ENCODE peak calls at places on chromosomes 3 and 15, in four cellular contexts. M is Panc1, Q is transverse colon, H is OCI-LY7. N is an unnamed sample.

GRCh38 chr3:139101396-139101795 is 56.7 kb upstream of the PRR23C start:
- DNase-seq in Q (no peak), H (peak), M (no peak), N (no peak)

GRCh38 chr15:49570672-49571071 is 49.9 kb downstream of the FAM227B start:
- DNase-seq in Q (no peak), H (no peak), M (no peak), N (no peak)

GRCh38 chr3:135531996-135532395 is 433.5 kb upstream of the PPP2R3A start:
- DNase-seq in Q (peak), H (no peak), M (no peak), N (no peak)

GRCh38 chr3:138031536-138031935 is 21.6 kb downstream of the CLDN18 start:
- DNase-seq in Q (no peak), M (no peak), H (no peak), N (no peak)

GRCh38 chr3:32817195-32817560 is 619 bp upstream of the TRIM71 start:
- DNase-seq in M (no peak), Q (no peak), H (no peak), N (peak)

GRCh38 chr3:71332813-71333212 is 250.7 kb downstream of the FOXP1 start:
- DNase-seq in H (no peak), Q (no peak), M (no peak), N (no peak)

GRCh38 chr15:71934446-71934845 is 124.1 kb downstream of the NR2E3 start:
- DNase-seq in M (no peak), Q (no peak), H (no peak), N (no peak)

GRCh38 chr3:32104492-32104891 is 1.9 kb upstream of the GPD1L start:
- DNase-seq in H (no peak), M (no peak), Q (no peak), N (no peak)

GRCh38 chr3:186383026-186383993 is 21.3 kb upstream of the DGKG start:
- DNase-seq in H (no peak), M (no peak), Q (no peak), N (no peak)

GRCh38 chr3:169966951-169967915 is 626 bp downstream of the SEC62 start:
- DNase-seq in H (peak), Q (no peak), M (no peak), N (peak)

GRCh38 chr3:51686512-51687215 is 15.6 kb downstream of the TEX264 start:
- DNase-seq in H (peak), M (no peak), Q (peak), N (no peak)

GRCh38 chr15:45276851-45277250 is 24.8 kb downstream of the SLC28A2 start:
- DNase-seq in H (peak), Q (no peak), M (no peak), N (no peak)
- TF ChIP-seq CTCF in H (peak), Q (peak), M (peak), N (no peak)

GRCh38 chr3:17160597-17160996 is 275.8 kb downstream of the PLCL2 start:
- DNase-seq in M (no peak), H (no peak), Q (no peak), N (no peak)

GRCh38 chr3:17162116-17162515 is 277.4 kb downstream of the PLCL2 start:
- DNase-seq in M (no peak), H (no peak), Q (no peak), N (no peak)

GRCh38 chr3:17166369-17166768 is 281.6 kb downstream of the PLCL2 start:
- DNase-seq in H (no peak), M (no peak), Q (no peak), N (no peak)
- TF ChIP-seq CTCF in H (peak), M (no peak), Q (no peak), N (no peak)

GRCh38 chr3:151578495-151578894 is 117.6 kb upstream of the IGSF10 start:
- DNase-seq in H (no peak), M (no peak), Q (no peak), N (no peak)
- TF ChIP-seq CTCF in H (peak), M (no peak), Q (no peak), N (no peak)

GRCh38 chr3:146222204-146223046 is 28.5 kb downstream of the PLSCR4 start:
- DNase-seq in Q (peak), M (no peak), H (no peak), N (peak)

GRCh38 chr3:146217324-146217723 is 33.6 kb downstream of the PLSCR4 start:
- DNase-seq in H (no peak), M (no peak), Q (no peak), N (no peak)

GRCh38 chr3:146223401-146224373 is 27.2 kb downstream of the PLSCR4 start:
- DNase-seq in Q (peak), M (no peak), H (no peak), N (no peak)

GRCh38 chr3:146221276-146221675 is 29.6 kb downstream of the PLSCR4 start:
- DNase-seq in Q (no peak), M (no peak), H (no peak), N (no peak)

GRCh38 chr3:146218880-146219866 is 31.7 kb downstream of the PLSCR4 start:
- DNase-seq in H (peak), M (no peak), Q (peak), N (peak)
- TF ChIP-seq CTCF in H (peak), M (peak), Q (peak), N (peak)

GRCh38 chr3:9501226-9501625 is 52.4 kb downstream of the LHFPL4 start:
- DNase-seq in Q (no peak), H (no peak), M (no peak), N (no peak)

GRCh38 chr3:9499455-9500107 is 54.0 kb downstream of the LHFPL4 start:
- DNase-seq in M (no peak), Q (no peak), H (no peak), N (no peak)

GRCh38 chr3:9497821-9498565 is 55.6 kb downstream of the LHFPL4 start:
- DNase-seq in Q (no peak), H (no peak), M (no peak), N (no peak)

GRCh38 chr3:9498781-9499180 is 54.8 kb downstream of the LHFPL4 start:
- DNase-seq in H (no peak), M (no peak), Q (no peak), N (no peak)

DNA sequence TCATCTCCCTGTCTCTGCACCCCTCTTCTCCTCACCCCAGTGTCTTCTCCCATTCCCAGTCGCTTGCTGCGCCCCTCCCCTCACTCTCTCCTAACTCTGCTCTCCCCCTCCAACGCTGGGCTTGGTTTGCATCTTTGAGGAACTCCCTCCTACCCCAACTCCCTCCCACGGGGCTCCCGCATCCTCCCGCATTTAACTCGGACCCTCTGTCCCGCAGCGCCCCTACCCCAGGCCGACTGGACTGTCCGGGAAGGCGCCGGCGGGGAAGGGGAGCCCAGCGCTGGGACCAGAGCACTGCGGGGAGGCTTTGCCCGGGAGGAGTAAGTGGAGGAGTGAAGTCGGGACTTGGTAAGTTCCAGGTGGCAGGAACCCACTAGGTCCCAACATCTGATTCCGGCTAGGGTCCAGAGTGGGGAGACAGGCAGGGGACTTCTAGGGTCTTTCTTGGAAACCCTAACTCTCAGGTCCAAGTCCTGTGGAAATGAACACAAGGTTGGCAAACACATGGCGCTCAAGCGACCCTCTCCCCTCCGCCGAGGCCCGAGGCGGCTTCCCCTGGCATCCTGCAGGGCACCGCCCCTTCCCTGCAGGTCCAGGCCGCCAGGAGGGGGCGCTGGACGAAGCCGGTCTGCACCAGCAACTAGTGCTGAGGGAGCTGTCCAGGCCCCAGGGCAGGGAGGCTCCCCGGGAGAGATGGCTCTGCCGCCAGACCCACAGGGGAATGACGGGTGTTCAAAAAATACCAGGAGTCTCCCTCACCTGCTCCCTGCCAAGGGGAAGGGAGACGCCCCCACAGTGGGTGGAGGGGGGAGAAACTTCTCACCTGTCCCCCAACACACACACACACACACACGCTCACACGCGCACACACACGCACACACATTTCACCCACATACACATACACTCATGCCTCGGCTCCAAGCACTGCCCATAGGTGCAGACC is 53.2 kb downstream of the LHFPL4 start:
- DNase-seq in H (peak), Q (peak), M (no peak), N (peak)
- TF ChIP-seq CTCF in H (peak), Q (peak), M (peak), N (peak)

DNA sequence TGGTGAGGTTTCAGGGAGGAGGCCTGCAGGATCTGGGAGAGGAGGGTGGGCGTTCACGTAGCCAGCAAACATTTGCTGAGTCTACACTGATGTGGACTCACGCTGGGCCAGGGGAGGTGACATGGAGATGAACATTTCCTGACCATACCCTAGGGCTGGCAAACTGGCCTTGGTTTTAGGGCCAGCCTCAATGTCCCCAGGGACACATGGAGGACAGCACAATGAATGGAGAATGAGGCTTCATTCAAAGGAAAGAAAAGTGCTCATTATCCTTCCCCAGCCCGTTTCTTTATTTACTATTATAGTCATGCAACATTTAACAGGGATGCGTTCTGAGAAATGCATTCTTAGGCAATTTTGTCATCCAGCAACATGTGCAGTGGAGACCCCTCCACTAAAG is 26.8 kb downstream of the ACAN start:
- DNase-seq in M (no peak), H (no peak), Q (no peak), N (no peak)
- TF ChIP-seq CTCF in M (no peak), H (no peak), Q (no peak), N (no peak)

GRCh38 chr15:40333922-40334492 is 6.7 kb downstream of the CCDC9B start:
- DNase-seq in M (no peak), H (peak), Q (peak), N (peak)
- TF ChIP-seq CTCF in M (no peak), H (no peak), Q (no peak), N (no peak)

GRCh38 chr15:77867266-77868047 is 210.1 kb downstream of the TBC1D2B start:
- DNase-seq in M (no peak), Q (no peak), H (no peak), N (no peak)

GRCh38 chr15:77870195-77871065 is 207.1 kb downstream of the TBC1D2B start:
- DNase-seq in H (peak), Q (peak), M (peak), N (peak)

GRCh38 chr15:77869021-77869895 is 208.3 kb downstream of the TBC1D2B start:
- DNase-seq in M (no peak), Q (no peak), H (no peak), N (no peak)

GRCh38 chr15:77874071-77874470 is 203.4 kb downstream of the TBC1D2B start:
- DNase-seq in H (no peak), Q (no peak), M (no peak), N (no peak)

DNA sequence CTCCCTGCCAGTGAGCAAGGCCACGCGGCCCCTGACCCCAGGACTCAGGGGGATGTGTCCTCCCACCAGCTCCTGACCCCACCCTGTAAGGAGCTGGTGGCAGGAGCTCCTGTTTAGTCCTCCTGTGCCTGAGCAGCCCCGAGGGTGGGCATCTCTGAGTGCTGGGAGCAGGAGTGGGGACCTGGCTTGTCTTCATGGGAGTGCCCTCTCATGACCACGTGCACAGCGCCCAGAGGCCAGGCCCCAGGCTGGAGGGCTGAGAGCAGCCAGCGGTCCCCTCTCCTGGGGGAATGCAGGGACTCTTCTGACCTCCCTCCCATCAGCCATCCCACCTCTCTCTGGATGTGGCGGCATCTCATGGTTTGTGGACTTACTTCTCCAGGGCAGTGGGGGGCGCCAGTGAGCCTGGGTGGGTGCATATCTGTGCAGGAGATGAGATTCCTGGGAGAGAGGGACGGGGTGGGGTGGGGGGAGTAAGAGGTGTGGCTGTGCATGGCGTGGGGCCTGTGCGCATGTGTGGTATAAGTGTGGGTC is 205.6 kb downstream of the TBC1D2B start:
- DNase-seq in H (no peak), M (no peak), Q (no peak), N (peak)
- TF ChIP-seq CTCF in H (peak), M (peak), Q (no peak), N (peak)

GRCh38 chr3:58333206-58334012 is 717 bp downstream of the PXK start:
- DNase-seq in H (peak), M (no peak), Q (peak), N (peak)

GRCh38 chr3:58329922-58330413 is 2.7 kb upstream of the PXK start:
- DNase-seq in H (no peak), M (no peak), Q (no peak), N (no peak)

GRCh38 chr3:58334013-58334321 is 1.3 kb downstream of the PXK start:
- DNase-seq in M (no peak), H (no peak), Q (no peak), N (no peak)

GRCh38 chr3:58331593-58332152 is 1.0 kb upstream of the PXK start:
- DNase-seq in Q (no peak), M (no peak), H (no peak), N (no peak)

DNA sequence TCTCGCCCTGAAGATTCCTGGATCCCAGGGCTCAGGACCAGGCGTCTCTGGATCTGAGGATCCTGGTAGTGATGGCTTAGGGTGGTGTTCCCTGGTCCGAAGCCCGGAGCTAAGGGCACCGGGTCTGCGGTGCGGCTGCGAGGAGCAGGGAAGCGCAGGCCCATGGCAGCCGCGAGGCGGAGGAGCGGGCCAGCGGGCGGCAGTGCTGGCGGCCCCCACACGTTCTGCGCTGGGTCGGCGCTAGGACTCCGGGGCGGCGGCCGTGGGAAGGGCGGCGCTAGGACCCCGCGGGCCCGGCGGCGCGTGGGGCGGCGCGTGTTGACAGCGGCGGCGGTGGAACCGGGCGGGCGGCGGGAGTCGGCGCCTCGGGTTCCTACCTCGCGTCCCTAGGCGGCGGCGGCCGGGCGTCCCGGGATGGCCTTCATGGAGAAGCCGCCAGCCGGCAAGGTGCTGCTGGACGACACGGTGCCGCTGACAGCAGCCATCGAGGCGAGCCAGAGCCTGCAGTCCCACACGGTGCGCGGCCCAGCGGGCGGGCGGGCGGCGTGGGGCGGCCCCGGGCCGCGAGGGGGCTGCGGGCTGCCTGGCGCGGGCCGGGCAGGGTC is at the start of gene PXK:
- DNase-seq in H (peak), Q (peak), M (no peak), N (peak)
- TF ChIP-seq CTCF in H (peak), Q (no peak), M (peak), N (no peak)

N was measured in endothelial cell.